ENCODE peak calls at places on chromosomes 12 and 14, in six cellular contexts. M, R, P, A, C and S are unnamed samples.

GRCh38 chr14:84975503-84975902 is 554.4 kb upstream of the FLRT2 start:
- DNase-seq in M (no peak), R (no peak), P (no peak), A (no peak), C (no peak), S (no peak)

GRCh38 chr14:68851078-68851477 is 58.2 kb upstream of the ZFP36L1 start:
- DNase-seq in M (no peak), R (no peak), P (no peak), A (no peak), C (no peak), S (no peak)

GRCh38 chr12:67541625-67541991 is 106.9 kb upstream of the DYRK2 start:
- DNase-seq in M (no peak), R (peak), P (no peak), A (no peak), C (no peak), S (peak)

GRCh38 chr12:88063375-88063774 is 34.2 kb upstream of the C12orf50 start:
- DNase-seq in M (no peak), R (no peak), P (no peak), A (no peak), C (no peak), S (no peak)

GRCh38 chr12:46560078-46560477 is 187.5 kb upstream of the SLC38A2 start:
- DNase-seq in M (no peak), R (peak), P (no peak), A (no peak), C (no peak), S (no peak)

GRCh38 chr12:75812341-75813018 is 219.1 kb downstream of the PHLDA1 start:
- DNase-seq in M (no peak), R (peak), P (no peak), A (no peak), C (no peak), S (peak)

GRCh38 chr12:116338064-116338872 is 60.8 kb upstream of the MED13L start:
- DNase-seq in M (no peak), R (no peak), P (no peak), A (no peak), C (no peak), S (no peak)

GRCh38 chr12:52832960-52833905 is 878 bp downstream of the KRT79 start:
- DNase-seq in M (no peak), R (no peak), P (no peak), A (no peak), C (no peak), S (no peak)

GRCh38 chr14:74980746-74981661 is 21.7 kb upstream of the EIF2B2 start:
- DNase-seq in M (no peak), R (no peak), P (no peak), A (no peak), C (no peak), S (peak)

GRCh38 chr14:51917186-51917585 is 56.8 kb downstream of the GNG2 start:
- DNase-seq in M (no peak), R (no peak), P (no peak), A (no peak), C (no peak), S (no peak)

GRCh38 chr12:78057075-78057474 is 226.4 kb downstream of the NAV3 start:
- DNase-seq in M (no peak), R (no peak), P (no peak), A (no peak), C (no peak), S (no peak)

GRCh38 chr12:101698782-101699347 is 1.4 kb downstream of the CHPT1 start:
- DNase-seq in M (no peak), R (no peak), P (no peak), A (no peak), C (peak), S (no peak)

GRCh38 chr14:20696776-20697175 is 8.2 kb downstream of the ANG start:
- DNase-seq in M (no peak), R (no peak), P (no peak), A (no peak), C (no peak), S (no peak)

GRCh38 chr12:89263153-89263552 is 89.1 kb downstream of the DUSP6 start:
- DNase-seq in M (no peak), R (no peak), P (no peak), A (no peak), C (no peak), S (no peak)

GRCh38 chr12:48512855-48513254 is 12.6 kb upstream of the OR8S1 start:
- DNase-seq in M (no peak), R (no peak), P (no peak), A (no peak), C (no peak), S (no peak)

GRCh38 chr12:60101715-60102114 is 505.9 kb downstream of the SLC16A7 start:
- DNase-seq in M (no peak), R (no peak), P (no peak), A (no peak), C (no peak), S (no peak)

GRCh38 chr12:121750507-121750955 is 38.0 kb downstream of the TMEM120B start:
- DNase-seq in M (no peak), R (no peak), P (no peak), A (no peak), C (no peak), S (no peak)

GRCh38 chr14:102882233-102882906 is 40.1 kb upstream of the AMN start:
- DNase-seq in M (no peak), R (no peak), P (no peak), A (no peak), C (no peak), S (no peak)

GRCh38 chr12:5003025-5003666 is 40.5 kb upstream of the KCNA5 start:
- DNase-seq in M (no peak), R (peak), P (no peak), A (peak), C (peak), S (peak)

GRCh38 chr12:16112626-16113560 is 164.6 kb downstream of the SLC15A5 start:
- DNase-seq in M (no peak), R (peak), P (no peak), A (no peak), C (peak), S (no peak)